ENCODE peak calls at places on chromosomes 1 and 21, in six cellular contexts. I, W, O, X, N and Y are unnamed samples.

GRCh38 chr1:224065455-224065854 is 48.5 kb upstream of the FBXO28 start:
- DNase-seq in N (peak; percentile 80), W (peak; percentile 77), X (no peak), O (no peak), I (no peak), Y (peak; percentile 84)

GRCh38 chr1:181630398-181630797 is 147.1 kb downstream of the CACNA1E start:
- DNase-seq in N (no peak), X (no peak), I (no peak), O (no peak), W (no peak), Y (no peak)

GRCh38 chr1:115238336-115239147 is 99.5 kb downstream of the NGF start:
- DNase-seq in I (no peak), W (no peak), N (no peak), O (no peak), X (no peak), Y (no peak)

GRCh38 chr21:44890338-44890931 is 16.9 kb upstream of the PTTG1IP start:
- DNase-seq in W (no peak), X (no peak), I (no peak), N (no peak), O (no peak), Y (no peak)

GRCh38 chr1:33424610-33425009 is 6.3 kb downstream of the PHC2 start:
- DNase-seq in X (no peak), N (no peak), I (no peak), W (no peak), O (no peak), Y (no peak)

GRCh38 chr1:107698161-107698560 is 266.8 kb downstream of the VAV3 start:
- DNase-seq in N (no peak), X (no peak), I (no peak), O (no peak), W (no peak), Y (no peak)

GRCh38 chr1:224223819-224224714 is 41.0 kb downstream of the DEGS1 start:
- DNase-seq in X (no peak), O (no peak), W (no peak), N (peak; percentile 89), I (no peak), Y (peak; percentile 23)

GRCh38 chr1:9382923-9383491 is 90.3 kb downstream of the SPSB1 start:
- DNase-seq in X (no peak), I (no peak), W (no peak), O (no peak), N (no peak), Y (no peak)

GRCh38 chr1:178683304-178683703 is 41.7 kb upstream of the RALGPS2 start:
- DNase-seq in N (no peak), O (no peak), W (no peak), I (no peak), X (no peak), Y (no peak)

GRCh38 chr1:10901091-10901893 is 104.8 kb upstream of the CASZ1 start:
- DNase-seq in O (no peak), X (peak; percentile 62), W (no peak), I (peak; percentile 91), N (peak; percentile 42), Y (peak; percentile 21)

GRCh38 chr1:29632436-29633270 is 396.3 kb downstream of the PTPRU start:
- DNase-seq in N (no peak), O (no peak), W (no peak), X (no peak), I (no peak), Y (no peak)

GRCh38 chr1:226110249-226111108 is 48.0 kb downstream of the H3-3A start:
- DNase-seq in I (peak; percentile 94), W (peak; percentile 31), N (peak; percentile 50), X (peak; percentile 54), O (peak; percentile 63), Y (peak; percentile 72)

GRCh38 chr1:81836007-81836626 is 35.4 kb downstream of the ADGRL2 start:
- DNase-seq in I (no peak), O (no peak), W (no peak), N (peak; percentile 8), X (no peak), Y (no peak)

GRCh38 chr1:208654241-208654640 is 410.1 kb upstream of the PLXNA2 start:
- DNase-seq in N (peak; percentile 51), X (no peak), O (peak; percentile 13), I (no peak), W (peak; percentile 31), Y (peak; percentile 52)

GRCh38 chr1:72636636-72637035 is 354.3 kb upstream of the NEGR1 start:
- DNase-seq in I (no peak), O (peak; percentile 93), N (no peak), X (no peak), W (no peak), Y (no peak)